ENCODE peak calls at places on chromosomes 3 and 15, in four cellular contexts. L is A549, H is K562, V is HepG2. K is an unnamed sample.

GRCh38 chr3:184156522-184156955 is 1.4 kb downstream of the DVL3 start:
- DNase-seq in L (no peak), H (peak; percentile 30), V (peak; percentile 53), K (peak; percentile 58)

GRCh38 chr15:96337354-96337990 is 7.0 kb downstream of the NR2F2 start:
- DNase-seq in L (no peak), H (peak; percentile 35), V (peak; percentile 15), K (peak; percentile 21)

GRCh38 chr3:126582286-126582685 is 23.6 kb upstream of the C3orf22 start:
- DNase-seq in L (no peak), H (no peak), V (no peak), K (no peak)

GRCh38 chr3:111392911-111393351 is 149.1 kb upstream of the CD96 start:
- DNase-seq in L (peak; percentile 46), H (no peak), V (no peak), K (no peak)

GRCh38 chr15:99677540-99678134 is 55.6 kb downstream of the LYSMD4 start:
- DNase-seq in L (no peak), H (no peak), V (no peak), K (no peak)

GRCh38 chr3:99947356-99947755 is 129.7 kb downstream of the CMSS1 start:
- DNase-seq in L (no peak), H (no peak), V (no peak), K (no peak)

GRCh38 chr15:55282284-55282833 is 7.3 kb downstream of the RAB27A start:
- DNase-seq in L (no peak), H (peak; percentile 75), V (no peak), K (no peak)

GRCh38 chr3:129966876-129967275 is 7.6 kb upstream of the TRH start:
- DNase-seq in L (no peak), H (no peak), V (no peak), K (no peak)

GRCh38 chr3:191065183-191065805 is 133.7 kb upstream of the OSTN start:
- DNase-seq in L (no peak), H (no peak), V (no peak), K (no peak)

GRCh38 chr3:105836533-105836932 is 32.3 kb downstream of the CBLB start:
- DNase-seq in L (no peak), H (no peak), V (peak; percentile 20), K (no peak)

GRCh38 chr3:149480326-149481017 is 6.0 kb downstream of the TM4SF4 start:
- DNase-seq in L (peak; percentile 95), H (peak; percentile 72), V (peak; percentile 85), K (peak; percentile 91)

GRCh38 chr3:25478358-25478757 is 50.3 kb downstream of the RARB start:
- DNase-seq in L (no peak), H (no peak), V (no peak), K (no peak)

GRCh38 chr15:84982301-84982920 is 755 bp downstream of the PDE8A start:
- DNase-seq in L (peak; percentile 59), H (peak; percentile 66), V (peak; percentile 70), K (no peak)

GRCh38 chr15:85423256-85423655 is 42.9 kb downstream of the AKAP13 start:
- DNase-seq in L (no peak), H (no peak), V (no peak), K (no peak)

GRCh38 chr3:80688814-80689213 is 921.0 kb upstream of the ROBO1 start:
- DNase-seq in L (peak; percentile 52), H (peak; percentile 1), V (peak; percentile 19), K (no peak)

GRCh38 chr3:23809294-23809693 is 3.5 kb downstream of the UBE2E1 start:
- DNase-seq in L (no peak), H (no peak), V (no peak), K (no peak)

GRCh38 chr3:5554245-5554747 is 366.8 kb downstream of the EDEM1 start:
- DNase-seq in L (no peak), H (peak; percentile 16), V (no peak), K (no peak)

GRCh38 chr15:23857028-23857641 is 170.0 kb upstream of the NDN start:
- DNase-seq in L (peak; percentile 63), H (peak; percentile 52), V (peak; percentile 53), K (peak; percentile 69)

GRCh38 chr3:155792532-155792931 is 13.5 kb downstream of the C3orf33 start:
- DNase-seq in L (no peak), H (no peak), V (no peak), K (no peak)

GRCh38 chr3:122635789-122636188 is 44.9 kb upstream of the PARP14 start:
- DNase-seq in L (no peak), H (no peak), V (no peak), K (no peak)

GRCh38 chr3:5729852-5730251 is 542.3 kb downstream of the EDEM1 start:
- DNase-seq in L (peak; percentile 4), H (peak; percentile 11), V (no peak), K (peak; percentile 13)

GRCh38 chr3:143224731-143225130 is 105.2 kb downstream of the CHST2 start:
- DNase-seq in L (no peak), H (no peak), V (no peak), K (no peak)

DNA sequence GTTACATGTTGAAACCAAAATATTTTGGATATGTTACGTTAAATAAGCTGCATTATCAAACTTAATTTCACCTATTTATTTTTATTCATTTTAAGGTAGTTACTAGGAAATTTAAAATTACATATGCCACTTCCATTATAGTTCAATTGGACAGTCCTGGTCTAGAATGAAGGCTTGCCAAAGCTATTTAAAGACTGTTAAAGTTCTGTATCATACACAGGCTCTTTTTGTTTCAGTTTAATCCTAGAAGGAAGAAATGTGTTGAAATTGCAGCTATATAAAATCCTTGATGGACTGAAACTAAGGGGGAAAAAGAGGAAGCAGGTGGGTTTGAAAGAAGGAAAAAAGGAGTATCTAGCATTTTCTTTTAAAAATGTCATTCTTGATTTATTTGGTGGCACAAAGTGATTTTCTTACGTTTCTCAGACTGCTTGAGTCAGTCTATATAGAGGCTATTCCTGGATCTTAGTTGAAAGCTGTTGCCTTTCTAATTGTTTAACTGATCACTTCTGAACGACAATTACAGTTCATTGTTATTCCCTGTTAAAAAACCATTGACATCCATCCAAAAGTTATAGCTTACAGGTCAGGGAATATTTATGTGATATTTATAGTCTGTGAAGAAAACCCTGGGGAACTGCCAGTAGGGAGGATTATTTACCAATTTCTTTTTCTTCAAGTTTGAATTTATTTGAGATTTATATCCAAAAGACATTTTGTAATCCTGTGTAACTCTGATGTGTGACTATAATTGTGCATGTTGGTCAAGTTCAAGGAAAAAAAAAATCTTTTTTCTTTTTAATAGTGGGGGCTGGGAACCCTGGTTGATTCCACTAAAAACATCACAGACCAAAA is 194.9 kb downstream of the RORA start:
- DNase-seq in L (no peak), H (no peak), V (no peak), K (no peak)
- TF ChIP-seq NR3C1 in L (no peak), H (no peak), V (no peak), K (no peak)

DNA sequence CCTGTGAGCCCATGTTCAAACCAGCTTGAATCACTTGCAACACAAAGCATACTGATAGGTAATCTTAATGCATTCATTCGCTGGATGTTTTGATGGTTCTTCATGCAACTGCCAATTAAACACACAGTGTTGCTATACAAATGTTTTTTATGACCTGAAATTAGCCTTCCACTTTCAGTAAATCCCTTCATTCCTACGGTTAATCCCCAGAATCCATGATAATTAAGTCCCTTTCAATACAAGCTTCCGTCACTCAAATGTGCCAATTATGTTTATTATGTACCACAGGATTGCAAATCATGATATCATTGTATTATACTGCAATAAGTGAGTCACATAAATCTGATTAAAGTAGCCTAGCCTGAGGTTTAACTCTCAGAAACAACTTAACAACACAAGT is 14.5 kb upstream of the LYZL4 start:
- DNase-seq in L (no peak), H (no peak), V (no peak), K (no peak)
- TF ChIP-seq ESRRA in L (no peak), H (no peak), V (no peak), K (no peak)

DNA sequence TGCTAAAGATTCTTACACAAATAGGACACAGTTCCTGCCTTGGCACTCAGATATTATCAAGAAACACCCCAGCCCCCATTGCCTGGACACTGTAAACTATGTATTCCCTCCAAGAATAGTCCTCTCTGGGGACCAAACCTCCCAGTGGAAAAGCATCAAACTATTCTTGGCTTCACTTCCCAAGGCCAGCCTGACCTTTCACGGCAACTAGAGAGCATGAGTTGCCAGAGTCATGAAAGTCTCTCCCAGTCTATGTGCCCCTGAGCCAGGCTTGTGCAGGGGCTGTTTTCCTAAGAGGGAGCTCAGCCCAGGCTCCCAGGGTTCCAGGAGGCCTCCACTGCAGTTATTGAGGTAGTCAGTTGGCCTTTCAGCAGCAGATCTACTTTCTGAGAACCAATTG is 251.9 kb upstream of the TGFBR2 start:
- DNase-seq in L (no peak), H (no peak), V (no peak), K (no peak)
- TF ChIP-seq NR3C1 in L (no peak), H (no peak), V (no peak), K (no peak)

DNA sequence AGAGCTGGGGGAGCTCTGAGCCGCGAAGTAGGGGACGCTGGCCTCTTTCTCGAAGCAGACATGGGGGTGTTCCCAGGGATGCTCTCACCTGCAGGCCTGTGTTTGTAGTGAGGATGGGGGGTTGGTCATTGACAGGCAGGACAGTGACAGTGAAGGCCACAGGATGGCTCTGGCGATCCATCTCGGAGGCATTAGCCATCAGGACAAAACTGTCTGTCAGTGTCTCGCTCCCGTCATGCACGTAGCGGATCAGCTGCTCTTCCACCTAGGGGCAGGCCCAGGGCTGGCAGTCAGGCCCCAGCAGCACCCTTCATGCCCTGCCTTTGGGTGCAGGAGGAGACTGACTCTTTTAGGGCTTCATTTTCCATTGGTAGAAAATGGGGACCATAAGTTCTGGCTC is 28.0 kb downstream of the CSPG4 start:
- DNase-seq in L (peak; percentile 47), H (peak; percentile 54), V (peak; percentile 56), K (no peak)
- TF ChIP-seq ESRRA in L (no peak), H (no peak), V (no peak), K (no peak)

DNA sequence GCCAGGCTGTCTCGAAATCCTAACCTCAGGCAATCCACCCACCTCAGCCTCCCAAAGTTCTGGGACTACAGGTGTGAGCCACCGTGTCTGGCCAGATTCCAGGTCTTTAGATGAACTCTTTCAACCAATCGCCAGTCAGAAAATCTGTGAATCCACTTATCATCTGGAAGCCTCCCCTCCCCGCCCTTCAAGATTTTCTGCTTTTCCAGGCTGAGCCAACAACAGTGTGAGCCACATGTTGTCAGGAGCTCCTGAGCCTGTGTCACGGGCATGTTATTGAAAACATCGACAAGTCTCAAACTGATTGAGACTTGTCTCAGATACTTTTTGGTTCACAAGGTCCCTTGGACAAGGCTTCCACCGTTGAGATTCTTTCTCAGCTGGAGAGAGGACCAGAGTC is 52.0 kb upstream of the TRPM1 start:
- DNase-seq in L (no peak), H (no peak), V (no peak), K (no peak)
- TF ChIP-seq NR3C1 in L (no peak), H (no peak), V (no peak), K (no peak)

GRCh38 chr15:81336568-81336967 is 12.6 kb upstream of the STARD5 start:
- DNase-seq in L (peak; percentile 36), H (peak; percentile 41), V (peak; percentile 12), K (no peak)
- TF ChIP-seq ESRRA in L (no peak), H (no peak), V (no peak), K (no peak)

DNA sequence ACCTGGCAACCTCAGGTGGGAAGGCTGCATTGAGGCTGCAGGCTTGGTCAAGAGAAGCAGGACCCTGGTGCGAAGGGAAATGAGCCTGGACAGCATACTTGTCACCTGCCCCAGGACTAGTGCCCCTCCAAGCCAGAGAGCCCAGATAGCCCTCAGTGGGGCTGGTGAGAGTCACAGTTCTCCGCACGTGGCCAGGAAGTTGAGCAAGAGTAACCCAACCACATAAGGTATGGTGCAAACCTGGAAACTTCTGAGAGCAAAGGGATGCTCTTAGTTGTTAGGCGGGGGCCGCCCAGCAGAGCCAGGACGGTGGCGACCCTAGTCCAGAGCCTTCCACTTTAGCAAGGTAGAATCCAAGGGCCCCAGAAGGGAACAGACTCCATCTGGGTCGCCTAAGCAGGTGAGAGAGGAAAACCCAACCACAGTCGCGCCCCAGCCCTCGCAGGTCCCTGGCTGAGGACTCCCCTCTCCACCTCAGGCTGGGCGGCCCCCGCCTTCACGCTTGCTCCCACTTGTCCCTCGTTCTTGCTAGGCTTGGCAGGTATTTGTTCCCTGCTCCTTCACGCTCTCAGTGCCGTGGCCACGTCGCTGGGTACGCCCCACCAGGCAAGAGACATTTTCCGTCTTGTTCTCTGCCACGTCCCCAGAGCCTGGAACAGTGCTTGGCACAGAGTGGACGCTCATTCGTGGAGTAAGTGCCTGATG is 1.1 kb upstream of the VPS18 start:
- DNase-seq in L (no peak), H (no peak), V (no peak), K (no peak)
- TF ChIP-seq NR3C1 in L (no peak), H (no peak), V (no peak), K (no peak)